ENCODE peak calls at places on chromosome 18, in nine cellular contexts. One of them, this sample, is unnamed.

GRCh38 chr18:34709631-34710429 is at the start of gene DTNA:
- DNase-seq in H9: no peak
- DNase-seq in cardiac fibroblast: peak; percentile 98
- DNase-seq in mammary epithelial cell: peak; percentile 81
- DNase-seq in neural crest cell: no peak
- DNase-seq in BJ: peak; percentile 90
- DNase-seq in A549: no peak
- DNase-seq in BE2C: no peak
- DNase-seq in GM13977: no peak
- DNase-seq in this sample: peak; percentile 85

GRCh38 chr18:65750421-65751144 is at the start of gene CDH7:
- DNase-seq in H9: peak; percentile 46
- DNase-seq in cardiac fibroblast: no peak
- DNase-seq in mammary epithelial cell: no peak
- DNase-seq in neural crest cell: peak; percentile 49
- DNase-seq in BJ: no peak
- DNase-seq in A549: no peak
- DNase-seq in BE2C: peak; percentile 45
- DNase-seq in GM13977: no peak
- DNase-seq in this sample: no peak

GRCh38 chr18:10047237-10047636 is 133.4 kb downstream of the VAPA start:
- DNase-seq in H9: no peak
- DNase-seq in cardiac fibroblast: peak; percentile 33
- DNase-seq in mammary epithelial cell: no peak
- DNase-seq in neural crest cell: no peak
- DNase-seq in BJ: no peak
- DNase-seq in A549: no peak
- DNase-seq in BE2C: no peak
- DNase-seq in GM13977: no peak
- DNase-seq in this sample: no peak

GRCh38 chr18:41060967-41061366 is 894.1 kb upstream of the PIK3C3 start:
- DNase-seq in H9: no peak
- DNase-seq in cardiac fibroblast: no peak
- DNase-seq in mammary epithelial cell: no peak
- DNase-seq in neural crest cell: no peak
- DNase-seq in BJ: no peak
- DNase-seq in A549: no peak
- DNase-seq in BE2C: no peak
- DNase-seq in GM13977: no peak
- DNase-seq in this sample: no peak

GRCh38 chr18:59502899-59503245 is 143.8 kb upstream of the LMAN1 start:
- DNase-seq in H9: no peak
- DNase-seq in cardiac fibroblast: no peak
- DNase-seq in mammary epithelial cell: no peak
- DNase-seq in neural crest cell: no peak
- DNase-seq in BJ: no peak
- DNase-seq in A549: no peak
- DNase-seq in BE2C: peak; percentile 62
- DNase-seq in GM13977: no peak
- DNase-seq in this sample: no peak

GRCh38 chr18:3040881-3041280 is 27.9 kb upstream of the LPIN2 start:
- DNase-seq in H9: no peak
- DNase-seq in cardiac fibroblast: no peak
- DNase-seq in mammary epithelial cell: no peak
- DNase-seq in neural crest cell: no peak
- DNase-seq in BJ: no peak
- DNase-seq in A549: no peak
- DNase-seq in BE2C: no peak
- DNase-seq in GM13977: no peak
- DNase-seq in this sample: no peak

GRCh38 chr18:22348521-22349316 is 69.0 kb downstream of the CTAGE1 start:
- DNase-seq in H9: peak; percentile 74
- DNase-seq in cardiac fibroblast: peak; percentile 47
- DNase-seq in mammary epithelial cell: peak; percentile 52
- DNase-seq in neural crest cell: no peak
- DNase-seq in BJ: no peak
- DNase-seq in A549: no peak
- DNase-seq in BE2C: no peak
- DNase-seq in GM13977: no peak
- DNase-seq in this sample: peak; percentile 49

GRCh38 chr18:77374106-77374505 is 124.5 kb downstream of the GALR1 start:
- DNase-seq in H9: no peak
- DNase-seq in cardiac fibroblast: no peak
- DNase-seq in mammary epithelial cell: no peak
- DNase-seq in neural crest cell: no peak
- DNase-seq in BJ: no peak
- DNase-seq in A549: no peak
- DNase-seq in BE2C: no peak
- DNase-seq in GM13977: no peak
- DNase-seq in this sample: no peak

GRCh38 chr18:36396190-36396589 is 98.7 kb downstream of the FHOD3 start:
- DNase-seq in H9: no peak
- DNase-seq in cardiac fibroblast: no peak
- DNase-seq in mammary epithelial cell: no peak
- DNase-seq in neural crest cell: no peak
- DNase-seq in BJ: no peak
- DNase-seq in A549: no peak
- DNase-seq in BE2C: no peak
- DNase-seq in GM13977: no peak
- DNase-seq in this sample: no peak

GRCh38 chr18:56189615-56190014 is 448.8 kb downstream of the TXNL1 start:
- DNase-seq in H9: no peak
- DNase-seq in cardiac fibroblast: no peak
- DNase-seq in mammary epithelial cell: no peak
- DNase-seq in neural crest cell: no peak
- DNase-seq in BJ: no peak
- DNase-seq in A549: no peak
- DNase-seq in BE2C: no peak
- DNase-seq in GM13977: no peak
- DNase-seq in this sample: no peak

GRCh38 chr18:48547456-48548403 is 8.9 kb downstream of the CTIF start:
- DNase-seq in H9: peak; percentile 60
- DNase-seq in cardiac fibroblast: peak; percentile 86
- DNase-seq in mammary epithelial cell: peak; percentile 93
- DNase-seq in neural crest cell: no peak
- DNase-seq in BJ: peak; percentile 90
- DNase-seq in A549: no peak
- DNase-seq in BE2C: no peak
- DNase-seq in GM13977: no peak
- DNase-seq in this sample: peak; percentile 72

GRCh38 chr18:59085126-59085794 is 54.4 kb upstream of the SEC11C start:
- DNase-seq in H9: no peak
- DNase-seq in cardiac fibroblast: no peak
- DNase-seq in mammary epithelial cell: no peak
- DNase-seq in neural crest cell: no peak
- DNase-seq in BJ: no peak
- DNase-seq in A549: no peak
- DNase-seq in BE2C: no peak
- DNase-seq in GM13977: no peak
- DNase-seq in this sample: no peak

GRCh38 chr18:31825772-31826171 is 65.1 kb upstream of the SLC25A52 start:
- DNase-seq in H9: peak; percentile 97
- DNase-seq in cardiac fibroblast: no peak
- DNase-seq in mammary epithelial cell: no peak
- DNase-seq in neural crest cell: no peak
- DNase-seq in BJ: no peak
- DNase-seq in A549: no peak
- DNase-seq in BE2C: no peak
- DNase-seq in GM13977: no peak
- DNase-seq in this sample: no peak

GRCh38 chr18:74299746-74300145 is 8.0 kb upstream of the CYB5A start:
- DNase-seq in H9: no peak
- DNase-seq in cardiac fibroblast: no peak
- DNase-seq in mammary epithelial cell: peak; percentile 58
- DNase-seq in neural crest cell: no peak
- DNase-seq in BJ: no peak
- DNase-seq in A549: no peak
- DNase-seq in BE2C: no peak
- DNase-seq in GM13977: no peak
- DNase-seq in this sample: no peak

GRCh38 chr18:58222439-58223125 is 178.6 kb downstream of the NEDD4L start:
- DNase-seq in H9: no peak
- DNase-seq in cardiac fibroblast: peak; percentile 43
- DNase-seq in mammary epithelial cell: peak; percentile 54
- DNase-seq in neural crest cell: no peak
- DNase-seq in BJ: no peak
- DNase-seq in A549: no peak
- DNase-seq in BE2C: no peak
- DNase-seq in GM13977: no peak
- DNase-seq in this sample: no peak

GRCh38 chr18:71116535-71116934 is 827.7 kb downstream of the SOCS6 start:
- DNase-seq in H9: no peak
- DNase-seq in cardiac fibroblast: peak; percentile 15
- DNase-seq in mammary epithelial cell: no peak
- DNase-seq in neural crest cell: no peak
- DNase-seq in BJ: no peak
- DNase-seq in A549: no peak
- DNase-seq in BE2C: no peak
- DNase-seq in GM13977: no peak
- DNase-seq in this sample: no peak

GRCh38 chr18:10536270-10536669 is 10.4 kb downstream of the NAPG start:
- DNase-seq in H9: no peak
- DNase-seq in cardiac fibroblast: peak; percentile 48
- DNase-seq in mammary epithelial cell: peak; percentile 37
- DNase-seq in neural crest cell: no peak
- DNase-seq in BJ: no peak
- DNase-seq in A549: no peak
- DNase-seq in BE2C: no peak
- DNase-seq in GM13977: no peak
- DNase-seq in this sample: no peak

GRCh38 chr18:5456577-5457466 is 87.0 kb downstream of the EPB41L3 start:
- DNase-seq in H9: peak; percentile 42
- DNase-seq in cardiac fibroblast: peak; percentile 69
- DNase-seq in mammary epithelial cell: no peak
- DNase-seq in neural crest cell: no peak
- DNase-seq in BJ: peak; percentile 16
- DNase-seq in A549: no peak
- DNase-seq in BE2C: no peak
- DNase-seq in GM13977: no peak
- DNase-seq in this sample: no peak
- TF ChIP-seq CTCF in H9: peak; percentile 64
- TF ChIP-seq CTCF in cardiac fibroblast: peak; percentile 27
- TF ChIP-seq CTCF in mammary epithelial cell: no peak
- TF ChIP-seq CTCF in neural crest cell: peak; percentile 63
- TF ChIP-seq CTCF in BJ: peak; percentile 41
- TF ChIP-seq CTCF in A549: no peak
- TF ChIP-seq CTCF in BE2C: peak; percentile 13
- TF ChIP-seq CTCF in GM13977: no peak
- TF ChIP-seq CTCF in this sample: peak; percentile 56

DNA sequence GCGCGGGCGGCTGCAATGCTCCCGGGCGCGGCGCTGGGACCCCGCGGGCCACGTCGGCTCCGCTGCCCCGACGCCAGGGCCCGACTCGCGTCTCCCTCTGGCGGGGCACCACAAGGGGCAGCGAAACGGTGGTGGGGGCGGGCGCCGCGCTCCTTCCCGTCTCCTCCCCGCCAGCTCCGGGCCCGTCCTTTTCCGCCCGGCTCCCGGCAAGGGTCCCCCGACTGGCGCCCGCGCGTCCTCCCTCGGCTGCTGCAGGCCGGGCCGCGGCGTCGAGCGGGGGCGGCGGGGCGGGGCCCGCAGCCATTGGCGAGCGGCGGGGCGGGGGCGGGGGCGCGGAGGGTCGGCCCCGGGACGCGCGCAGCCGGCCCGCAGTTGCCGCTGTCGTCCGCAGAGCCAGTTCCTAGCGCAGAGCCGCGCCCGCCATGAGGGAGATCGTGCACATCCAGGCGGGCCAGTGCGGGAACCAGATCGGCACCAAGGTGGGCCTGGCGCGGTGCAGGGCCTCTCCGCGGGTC is at the start of gene TUBB6:
- DNase-seq in H9: peak; percentile 66
- DNase-seq in cardiac fibroblast: peak; percentile 82
- DNase-seq in mammary epithelial cell: peak; percentile 82
- DNase-seq in neural crest cell: peak; percentile 54
- DNase-seq in BJ: no peak
- DNase-seq in A549: peak; percentile 24
- DNase-seq in BE2C: peak; percentile 71
- DNase-seq in GM13977: peak; percentile 95
- DNase-seq in this sample: peak; percentile 54
- TF ChIP-seq CTCF in H9: no peak
- TF ChIP-seq CTCF in cardiac fibroblast: peak; percentile 11
- TF ChIP-seq CTCF in mammary epithelial cell: no peak
- TF ChIP-seq CTCF in neural crest cell: no peak
- TF ChIP-seq CTCF in BJ: peak; percentile 9
- TF ChIP-seq CTCF in A549: no peak
- TF ChIP-seq CTCF in BE2C: no peak
- TF ChIP-seq CTCF in GM13977: no peak
- TF ChIP-seq CTCF in this sample: no peak

GRCh38 chr18:68822926-68823325 is 25.0 kb downstream of the CCDC102B start:
- DNase-seq in H9: no peak
- DNase-seq in cardiac fibroblast: no peak
- DNase-seq in mammary epithelial cell: no peak
- DNase-seq in neural crest cell: no peak
- DNase-seq in BJ: no peak
- DNase-seq in A549: no peak
- DNase-seq in BE2C: no peak
- DNase-seq in GM13977: no peak
- DNase-seq in this sample: no peak
- TF ChIP-seq CTCF in H9: peak; percentile 23
- TF ChIP-seq CTCF in cardiac fibroblast: no peak
- TF ChIP-seq CTCF in mammary epithelial cell: no peak
- TF ChIP-seq CTCF in neural crest cell: no peak
- TF ChIP-seq CTCF in BJ: no peak
- TF ChIP-seq CTCF in A549: no peak
- TF ChIP-seq CTCF in BE2C: no peak
- TF ChIP-seq CTCF in GM13977: no peak
- TF ChIP-seq CTCF in this sample: no peak

GRCh38 chr18:43663159-43663558 is 385.9 kb upstream of the SYT4 start:
- DNase-seq in H9: no peak
- DNase-seq in cardiac fibroblast: no peak
- DNase-seq in mammary epithelial cell: no peak
- DNase-seq in neural crest cell: no peak
- DNase-seq in BJ: no peak
- DNase-seq in A549: no peak
- DNase-seq in BE2C: no peak
- DNase-seq in GM13977: no peak
- DNase-seq in this sample: no peak

GRCh38 chr18:43665239-43665788 is 388.0 kb upstream of the SYT4 start:
- DNase-seq in H9: no peak
- DNase-seq in cardiac fibroblast: peak; percentile 95
- DNase-seq in mammary epithelial cell: peak; percentile 81
- DNase-seq in neural crest cell: no peak
- DNase-seq in BJ: peak; percentile 51
- DNase-seq in A549: no peak
- DNase-seq in BE2C: no peak
- DNase-seq in GM13977: no peak
- DNase-seq in this sample: peak; percentile 51

GRCh38 chr18:43664487-43665008 is 387.3 kb upstream of the SYT4 start:
- DNase-seq in H9: no peak
- DNase-seq in cardiac fibroblast: peak; percentile 13
- DNase-seq in mammary epithelial cell: no peak
- DNase-seq in neural crest cell: no peak
- DNase-seq in BJ: no peak
- DNase-seq in A549: no peak
- DNase-seq in BE2C: no peak
- DNase-seq in GM13977: no peak
- DNase-seq in this sample: no peak

GRCh38 chr18:43662657-43663056 is 385.4 kb upstream of the SYT4 start:
- DNase-seq in H9: no peak
- DNase-seq in cardiac fibroblast: peak; percentile 87
- DNase-seq in mammary epithelial cell: peak; percentile 45
- DNase-seq in neural crest cell: no peak
- DNase-seq in BJ: peak; percentile 44
- DNase-seq in A549: no peak
- DNase-seq in BE2C: no peak
- DNase-seq in GM13977: no peak
- DNase-seq in this sample: peak; percentile 42

GRCh38 chr18:43661570-43661969 is 384.3 kb upstream of the SYT4 start:
- DNase-seq in H9: peak; percentile 53
- DNase-seq in cardiac fibroblast: peak; percentile 90
- DNase-seq in mammary epithelial cell: peak; percentile 79
- DNase-seq in neural crest cell: no peak
- DNase-seq in BJ: peak; percentile 10
- DNase-seq in A549: no peak
- DNase-seq in BE2C: peak; percentile 9
- DNase-seq in GM13977: no peak
- DNase-seq in this sample: no peak
- TF ChIP-seq CTCF in H9: peak; percentile 74
- TF ChIP-seq CTCF in cardiac fibroblast: peak; percentile 48
- TF ChIP-seq CTCF in mammary epithelial cell: peak; percentile 64
- TF ChIP-seq CTCF in neural crest cell: peak; percentile 65
- TF ChIP-seq CTCF in BJ: peak; percentile 58
- TF ChIP-seq CTCF in A549: no peak
- TF ChIP-seq CTCF in BE2C: peak; percentile 50
- TF ChIP-seq CTCF in GM13977: peak; percentile 35
- TF ChIP-seq CTCF in this sample: peak; percentile 34